ENCODE peak calls at places on chromosome 7, in seven cellular contexts. R, W, X, Q, M, B and F are unnamed samples.
A peak's percentile ranks its signal among the peaks of the same experiment; 100 is the strongest.

GRCh38 chr7:159088016-159088865 is 56.4 kb downstream of the VIPR2 start:
- DNase-seq in R (no peak), W (no peak), X (no peak), Q (peak; percentile 20), M (no peak), B (no peak), F (no peak)

GRCh38 chr7:136049117-136049516 is 72.0 kb upstream of the MTPN start:
- DNase-seq in R (no peak), W (no peak), X (no peak), Q (no peak), M (no peak), B (no peak), F (no peak)

GRCh38 chr7:135411098-135411497 is 98.8 kb downstream of the CNOT4 start:
- DNase-seq in R (no peak), W (no peak), X (no peak), Q (no peak), M (no peak), B (no peak), F (no peak)

GRCh38 chr7:129923709-129924108 is 29.1 kb downstream of the UBE2H start:
- DNase-seq in R (no peak), W (no peak), X (no peak), Q (no peak), M (peak; percentile 85), B (peak; percentile 72), F (peak; percentile 37)

GRCh38 chr7:90383422-90383821 is 19.8 kb upstream of the CLDN12 start:
- DNase-seq in R (no peak), W (no peak), X (no peak), Q (no peak), M (peak; percentile 44), B (peak; percentile 54), F (peak; percentile 22)

GRCh38 chr7:92835851-92836488 is 403 bp downstream of the CDK6 start:
- DNase-seq in R (no peak), W (peak; percentile 20), X (peak; percentile 19), Q (no peak), M (peak; percentile 29), B (peak; percentile 40), F (peak; percentile 35)

GRCh38 chr7:141593134-141593533 is 41.9 kb downstream of the AGK start:
- DNase-seq in R (no peak), W (no peak), X (no peak), Q (no peak), M (peak; percentile 51), B (peak; percentile 81), F (peak; percentile 79)

GRCh38 chr7:25521236-25521635 is 292.9 kb upstream of the NPVF start:
- DNase-seq in R (no peak), W (no peak), X (no peak), Q (no peak), M (no peak), B (no peak), F (no peak)

GRCh38 chr7:14048889-14049288 is 59.4 kb upstream of the ETV1 start:
- DNase-seq in R (no peak), W (no peak), X (no peak), Q (no peak), M (no peak), B (no peak), F (no peak)

GRCh38 chr7:77843194-77843593 is 44.6 kb downstream of the PHTF2 start:
- DNase-seq in R (no peak), W (no peak), X (no peak), Q (no peak), M (no peak), B (no peak), F (no peak)

GRCh38 chr7:92200791-92201190 is 21.8 kb upstream of the LRRD1 start:
- DNase-seq in R (no peak), W (no peak), X (no peak), Q (no peak), M (no peak), B (no peak), F (no peak)

GRCh38 chr7:27922907-27923306 is 182.9 kb downstream of the TAX1BP1 start:
- DNase-seq in R (no peak), W (peak; percentile 22), X (no peak), Q (no peak), M (no peak), B (no peak), F (no peak)

GRCh38 chr7:142927085-142927745 is 6.3 kb downstream of the TRPV5 start:
- DNase-seq in R (no peak), W (no peak), X (no peak), Q (no peak), M (no peak), B (no peak), F (no peak)

GRCh38 chr7:44914992-44915607 is 29.8 kb upstream of the PURB start:
- DNase-seq in R (peak; percentile 25), W (no peak), X (no peak), Q (no peak), M (no peak), B (no peak), F (no peak)

GRCh38 chr7:7166318-7166717 is 16.0 kb upstream of the C1GALT1 start:
- DNase-seq in R (no peak), W (no peak), X (no peak), Q (no peak), M (no peak), B (no peak), F (no peak)

GRCh38 chr7:45980973-45981372 is 59.9 kb upstream of the IGFBP3 start:
- DNase-seq in R (no peak), W (no peak), X (no peak), Q (no peak), M (peak; percentile 44), B (no peak), F (no peak)

GRCh38 chr7:108016841-108017775 is 14.1 kb upstream of the LAMB1 start:
- DNase-seq in R (no peak), W (no peak), X (no peak), Q (no peak), M (peak; percentile 39), B (peak; percentile 62), F (peak; percentile 69)

GRCh38 chr7:42104231-42104630 is 132.8 kb downstream of the GLI3 start:
- DNase-seq in R (no peak), W (no peak), X (no peak), Q (no peak), M (peak; percentile 50), B (no peak), F (peak; percentile 69)

GRCh38 chr7:129572205-129572604 is 39.3 kb upstream of the NRF1 start:
- DNase-seq in R (no peak), W (no peak), X (no peak), Q (no peak), M (no peak), B (no peak), F (no peak)

GRCh38 chr7:46932656-46933424 is 649.1 kb downstream of the TNS3 start:
- DNase-seq in R (no peak), W (peak; percentile 24), X (peak; percentile 87), Q (no peak), M (peak; percentile 99), B (peak; percentile 96), F (peak; percentile 100)

GRCh38 chr7:12436126-12436525 is 32.5 kb upstream of the VWDE start:
- DNase-seq in R (no peak), W (no peak), X (no peak), Q (no peak), M (no peak), B (no peak), F (no peak)

GRCh38 chr7:108308913-108309312 is 147.3 kb downstream of the NRCAM start:
- DNase-seq in R (no peak), W (no peak), X (no peak), Q (no peak), M (peak; percentile 47), B (peak; percentile 86), F (peak; percentile 54)

DNA sequence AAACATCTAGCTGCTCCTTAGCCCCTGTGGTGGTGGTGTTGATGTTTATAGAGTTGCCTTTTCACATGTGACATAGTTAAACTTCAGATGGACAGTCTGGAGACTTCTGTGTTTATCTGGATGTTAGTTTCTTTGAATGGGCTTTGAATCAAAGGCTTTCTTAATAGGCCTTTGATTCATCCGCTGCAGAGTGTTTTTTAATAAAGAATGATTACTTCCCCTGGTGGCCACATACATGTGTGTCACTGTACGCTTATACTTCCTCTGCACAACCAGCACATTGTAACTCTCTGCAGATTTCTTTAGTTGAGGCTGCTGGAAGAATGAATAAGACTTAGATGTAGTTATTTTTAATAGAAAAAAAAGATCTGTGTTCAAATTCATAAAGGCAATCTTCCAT is 221.1 kb downstream of the DYNC1I1 start:
- DNase-seq in R (no peak), W (no peak), X (no peak), Q (no peak), M (no peak), B (no peak), F (no peak)
- TF ChIP-seq CTCF in R (no peak), W (no peak), X (no peak), Q (no peak), M (no peak), B (no peak), F (no peak)

GRCh38 chr7:114930829-114931655 is 9.1 kb downstream of the MDFIC start:
- DNase-seq in R (no peak), W (no peak), X (no peak), Q (no peak), M (no peak), B (no peak), F (peak; percentile 33)
- H3K4me3 ChIP-seq in R (peak overlapping the region; percentile 36), W (no peak overlapping the region), X (no peak overlapping the region), Q (no peak overlapping the region), M (no peak overlapping the region), B (no peak overlapping the region), F (no peak overlapping the region)

DNA sequence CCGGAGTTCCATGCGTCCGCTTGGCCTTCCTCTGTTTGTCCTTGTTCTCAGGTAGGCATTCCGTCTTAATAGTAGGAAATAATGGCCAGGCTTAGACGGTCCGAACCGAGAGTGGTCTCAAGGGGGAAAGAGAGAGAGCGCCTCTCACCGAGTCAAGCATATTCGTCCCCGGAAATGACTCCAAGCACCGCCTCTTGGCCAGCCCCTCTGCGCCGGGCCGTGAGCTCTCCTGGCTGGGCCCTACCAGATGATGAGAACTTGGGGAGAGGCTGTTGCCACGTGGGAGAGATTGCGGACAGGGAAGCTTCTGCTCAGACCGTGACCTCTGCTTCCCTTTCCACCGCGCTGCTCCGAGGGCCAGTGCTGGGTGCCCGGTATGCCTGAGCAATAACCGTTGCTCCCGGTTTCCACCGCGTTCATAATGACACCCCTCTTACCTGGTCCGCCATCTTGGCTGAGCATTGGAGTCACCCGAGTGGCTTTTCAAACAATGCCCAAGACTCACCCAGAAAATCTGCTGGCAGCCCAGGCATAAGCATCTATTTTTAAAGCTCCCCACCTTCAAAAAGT is 251.1 kb upstream of the SHH start:
- DNase-seq in R (no peak), W (no peak), X (no peak), Q (no peak), M (no peak), B (no peak), F (no peak)
- TF ChIP-seq CTCF in R (no peak), W (no peak), X (no peak), Q (no peak), M (no peak), B (no peak), F (no peak)

DNA sequence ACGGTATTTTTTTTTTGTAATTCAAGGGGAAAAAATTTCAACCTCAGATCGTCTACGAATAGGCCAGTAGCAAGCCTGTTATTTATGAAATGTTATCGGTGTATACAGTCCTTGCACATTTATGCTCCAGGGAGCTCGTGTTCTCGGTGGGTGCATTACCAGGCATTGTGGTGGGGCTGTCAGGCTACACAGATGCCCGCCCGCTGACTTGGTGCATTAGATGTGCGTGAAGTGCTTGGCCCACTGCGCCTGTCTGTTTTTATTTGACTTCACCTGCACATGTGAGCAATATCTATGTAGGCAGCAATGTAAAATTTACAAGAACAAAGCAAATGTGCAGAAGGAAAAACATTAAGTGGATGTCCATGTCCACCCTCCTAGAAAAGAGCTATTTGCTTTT is 2.7 kb downstream of the FOXK1 start:
- DNase-seq in R (no peak), W (no peak), X (no peak), Q (no peak), M (no peak), B (no peak), F (no peak)
- H3K4me3 ChIP-seq in R (peak overlapping the region; percentile 70), W (peak overlapping the region; percentile 92), X (peak overlapping the region; percentile 77), Q (peak overlapping the region; percentile 97), M (peak overlapping the region; percentile 89), B (peak overlapping the region; percentile 86), F (peak overlapping the region; percentile 87)

GRCh38 chr7:102916426-102916825 is 3.6 kb downstream of the LRRC17 start:
- DNase-seq in R (no peak), W (no peak), X (no peak), Q (no peak), M (peak; percentile 66), B (peak; percentile 79), F (peak; percentile 55)
- TF ChIP-seq CTCF in R (no peak), W (no peak), X (no peak), Q (no peak), M (no peak), B (no peak), F (peak; percentile 4)